ENCODE peak calls at places on chromosomes 4 and X, in nine cellular contexts. One of them, this sample, is unnamed.

GRCh38 chr4:1098311-1098925 is 14.9 kb downstream of the RNF212 start:
- DNase-seq in WTC11: no peak
- DNase-seq in GM13976: no peak
- DNase-seq in WERI-Rb-1: no peak
- DNase-seq in Caco-2: no peak
- DNase-seq in coronary artery: no peak
- DNase-seq in LNCaP clone FGC: no peak
- DNase-seq in epithelial cell of esophagus: no peak
- DNase-seq in left ventricle myocardium inferior: no peak
- DNase-seq in this sample: no peak

GRCh38 chr4:140635606-140636005 is 66.8 kb upstream of the UCP1 start:
- DNase-seq in WTC11: peak; percentile 37
- DNase-seq in GM13976: no peak
- DNase-seq in WERI-Rb-1: no peak
- DNase-seq in Caco-2: peak; percentile 88
- DNase-seq in coronary artery: no peak
- DNase-seq in LNCaP clone FGC: no peak
- DNase-seq in epithelial cell of esophagus: peak; percentile 65
- DNase-seq in left ventricle myocardium inferior: peak; percentile 36
- DNase-seq in this sample: peak; percentile 23

GRCh38 chr4:61195064-61195463 is 5.1 kb upstream of the ADGRL3 start:
- DNase-seq in WTC11: no peak
- DNase-seq in GM13976: no peak
- DNase-seq in WERI-Rb-1: no peak
- DNase-seq in Caco-2: no peak
- DNase-seq in coronary artery: no peak
- DNase-seq in LNCaP clone FGC: no peak
- DNase-seq in epithelial cell of esophagus: peak; percentile 30
- DNase-seq in left ventricle myocardium inferior: no peak
- DNase-seq in this sample: no peak

GRCh38 chr4:70902577-70903281 is 560 bp downstream of the MOB1B start:
- DNase-seq in WTC11: no peak
- DNase-seq in GM13976: peak; percentile 72
- DNase-seq in WERI-Rb-1: no peak
- DNase-seq in Caco-2: peak; percentile 41
- DNase-seq in coronary artery: peak; percentile 72
- DNase-seq in LNCaP clone FGC: no peak
- DNase-seq in epithelial cell of esophagus: peak; percentile 30
- DNase-seq in left ventricle myocardium inferior: no peak
- DNase-seq in this sample: no peak

GRCh38 chrX:79524642-79525041 is 157.5 kb upstream of the ITM2A start:
- DNase-seq in WTC11: no peak
- DNase-seq in GM13976: no peak
- DNase-seq in WERI-Rb-1: no peak
- DNase-seq in Caco-2: no peak
- DNase-seq in coronary artery: no peak
- DNase-seq in LNCaP clone FGC: peak; percentile 2
- DNase-seq in epithelial cell of esophagus: peak; percentile 7
- DNase-seq in left ventricle myocardium inferior: no peak
- DNase-seq in this sample: no peak

GRCh38 chrX:70132244-70132643 is 1.0 kb upstream of the IGBP1 start:
- DNase-seq in WTC11: no peak
- DNase-seq in GM13976: no peak
- DNase-seq in WERI-Rb-1: no peak
- DNase-seq in Caco-2: no peak
- DNase-seq in coronary artery: no peak
- DNase-seq in LNCaP clone FGC: no peak
- DNase-seq in epithelial cell of esophagus: peak; percentile 32
- DNase-seq in left ventricle myocardium inferior: no peak
- DNase-seq in this sample: no peak

GRCh38 chrX:2764766-2765666 is 13.2 kb downstream of the XG start:
- DNase-seq in WTC11: no peak
- DNase-seq in GM13976: no peak
- DNase-seq in WERI-Rb-1: no peak
- DNase-seq in Caco-2: no peak
- DNase-seq in coronary artery: no peak
- DNase-seq in LNCaP clone FGC: no peak
- DNase-seq in epithelial cell of esophagus: no peak
- DNase-seq in left ventricle myocardium inferior: no peak
- DNase-seq in this sample: no peak

GRCh38 chr4:54566608-54567007 is 91.1 kb upstream of the KIT start:
- DNase-seq in WTC11: no peak
- DNase-seq in GM13976: no peak
- DNase-seq in WERI-Rb-1: peak; percentile 31
- DNase-seq in Caco-2: no peak
- DNase-seq in coronary artery: no peak
- DNase-seq in LNCaP clone FGC: no peak
- DNase-seq in epithelial cell of esophagus: no peak
- DNase-seq in left ventricle myocardium inferior: no peak
- DNase-seq in this sample: no peak

GRCh38 chr4:52202931-52203330 is 151.8 kb downstream of the SPATA18 start:
- DNase-seq in WTC11: no peak
- DNase-seq in GM13976: no peak
- DNase-seq in WERI-Rb-1: no peak
- DNase-seq in Caco-2: no peak
- DNase-seq in coronary artery: no peak
- DNase-seq in LNCaP clone FGC: no peak
- DNase-seq in epithelial cell of esophagus: no peak
- DNase-seq in left ventricle myocardium inferior: no peak
- DNase-seq in this sample: no peak

GRCh38 chr4:95319169-95319568 is 229.6 kb downstream of the UNC5C start:
- DNase-seq in WTC11: no peak
- DNase-seq in GM13976: no peak
- DNase-seq in WERI-Rb-1: no peak
- DNase-seq in Caco-2: no peak
- DNase-seq in coronary artery: no peak
- DNase-seq in LNCaP clone FGC: no peak
- DNase-seq in epithelial cell of esophagus: no peak
- DNase-seq in left ventricle myocardium inferior: no peak
- DNase-seq in this sample: no peak

GRCh38 chrX:21373637-21374162 is 518 bp upstream of the CNKSR2 start:
- DNase-seq in WTC11: no peak
- DNase-seq in GM13976: peak; percentile 2
- DNase-seq in WERI-Rb-1: peak; percentile 29
- DNase-seq in Caco-2: no peak
- DNase-seq in coronary artery: no peak
- DNase-seq in LNCaP clone FGC: no peak
- DNase-seq in epithelial cell of esophagus: no peak
- DNase-seq in left ventricle myocardium inferior: peak; percentile 40
- DNase-seq in this sample: no peak

GRCh38 chr4:138039010-138039409 is 203.1 kb downstream of the SLC7A11 start:
- DNase-seq in WTC11: no peak
- DNase-seq in GM13976: no peak
- DNase-seq in WERI-Rb-1: no peak
- DNase-seq in Caco-2: no peak
- DNase-seq in coronary artery: no peak
- DNase-seq in LNCaP clone FGC: no peak
- DNase-seq in epithelial cell of esophagus: peak; percentile 54
- DNase-seq in left ventricle myocardium inferior: no peak
- DNase-seq in this sample: no peak

GRCh38 chr4:27360651-27361347 is 500.2 kb downstream of the STIM2 start:
- DNase-seq in WTC11: no peak
- DNase-seq in GM13976: no peak
- DNase-seq in WERI-Rb-1: no peak
- DNase-seq in Caco-2: no peak
- DNase-seq in coronary artery: no peak
- DNase-seq in LNCaP clone FGC: no peak
- DNase-seq in epithelial cell of esophagus: peak; percentile 53
- DNase-seq in left ventricle myocardium inferior: no peak
- DNase-seq in this sample: no peak

GRCh38 chrX:97844943-97845342 is 961.2 kb downstream of the RPA4 start:
- DNase-seq in WTC11: no peak
- DNase-seq in GM13976: peak; percentile 8
- DNase-seq in WERI-Rb-1: no peak
- DNase-seq in Caco-2: no peak
- DNase-seq in coronary artery: no peak
- DNase-seq in LNCaP clone FGC: no peak
- DNase-seq in epithelial cell of esophagus: no peak
- DNase-seq in left ventricle myocardium inferior: no peak
- DNase-seq in this sample: no peak

GRCh38 chr4:3516061-3516835 is 16.0 kb downstream of the LRPAP1 start:
- DNase-seq in WTC11: no peak
- DNase-seq in GM13976: no peak
- DNase-seq in WERI-Rb-1: no peak
- DNase-seq in Caco-2: no peak
- DNase-seq in coronary artery: no peak
- DNase-seq in LNCaP clone FGC: no peak
- DNase-seq in epithelial cell of esophagus: no peak
- DNase-seq in left ventricle myocardium inferior: peak; percentile 7
- DNase-seq in this sample: no peak

DNA sequence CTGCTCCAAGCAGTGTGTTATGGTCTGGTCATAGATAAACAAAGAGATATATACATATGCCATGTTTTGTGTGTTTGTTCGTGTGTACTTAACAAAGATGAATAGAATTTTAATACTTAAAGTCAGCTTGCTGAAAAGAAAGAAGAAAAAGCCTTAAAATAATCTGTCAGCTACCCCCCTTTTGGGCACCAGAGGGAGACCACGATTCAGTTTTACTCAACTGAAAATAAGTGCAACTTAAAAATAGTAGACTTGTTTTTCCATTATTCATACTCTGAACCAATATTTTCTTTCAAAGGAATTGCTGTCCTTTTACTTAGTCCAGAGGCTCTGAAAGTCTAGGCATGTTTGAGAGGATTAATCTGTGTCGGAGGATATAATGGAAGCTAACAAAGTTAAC is 181.7 kb upstream of the AGTR2 start:
- DNase-seq in WTC11: no peak
- DNase-seq in GM13976: no peak
- DNase-seq in WERI-Rb-1: no peak
- DNase-seq in Caco-2: no peak
- DNase-seq in coronary artery: no peak
- DNase-seq in LNCaP clone FGC: no peak
- DNase-seq in epithelial cell of esophagus: no peak
- DNase-seq in left ventricle myocardium inferior: no peak
- DNase-seq in this sample: no peak
- TF ChIP-seq CTCF in WTC11: no peak
- TF ChIP-seq CTCF in GM13976: peak; percentile 25
- TF ChIP-seq CTCF in WERI-Rb-1: no peak
- TF ChIP-seq CTCF in Caco-2: no peak
- TF ChIP-seq CTCF in coronary artery: no peak
- TF ChIP-seq CTCF in LNCaP clone FGC: peak; percentile 33
- TF ChIP-seq CTCF in epithelial cell of esophagus: no peak
- TF ChIP-seq CTCF in left ventricle myocardium inferior: no peak
- TF ChIP-seq CTCF in this sample: peak; percentile 42

DNA sequence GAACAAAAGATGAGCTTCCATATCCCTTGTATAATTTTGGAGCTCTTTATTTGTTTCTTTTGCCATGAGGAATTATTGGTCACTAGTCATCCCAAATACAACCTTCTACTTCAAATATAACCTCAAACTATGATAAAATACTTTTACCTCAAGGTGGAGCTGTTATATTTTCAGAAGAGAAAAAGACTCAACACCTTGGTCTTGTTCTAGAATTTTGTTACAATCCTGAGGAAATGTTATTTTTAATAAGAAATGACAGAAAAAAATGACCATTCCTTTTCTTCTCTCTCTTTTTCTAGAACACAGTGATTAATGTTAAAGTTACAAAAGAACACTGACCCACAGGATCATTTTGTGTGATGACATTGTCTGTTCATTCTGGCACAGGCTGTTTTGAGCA is 159.5 kb upstream of the CTSO start:
- DNase-seq in WTC11: no peak
- DNase-seq in GM13976: peak; percentile 4
- DNase-seq in WERI-Rb-1: no peak
- DNase-seq in Caco-2: no peak
- DNase-seq in coronary artery: no peak
- DNase-seq in LNCaP clone FGC: no peak
- DNase-seq in epithelial cell of esophagus: peak; percentile 36
- DNase-seq in left ventricle myocardium inferior: no peak
- DNase-seq in this sample: no peak
- TF ChIP-seq CTCF in WTC11: no peak
- TF ChIP-seq CTCF in GM13976: no peak
- TF ChIP-seq CTCF in WERI-Rb-1: no peak
- TF ChIP-seq CTCF in Caco-2: no peak
- TF ChIP-seq CTCF in coronary artery: no peak
- TF ChIP-seq CTCF in LNCaP clone FGC: peak; percentile 34
- TF ChIP-seq CTCF in epithelial cell of esophagus: peak; percentile 27
- TF ChIP-seq CTCF in left ventricle myocardium inferior: peak; percentile 16
- TF ChIP-seq CTCF in this sample: no peak

GRCh38 chr4:185995665-185996064 is 73.3 kb upstream of the TLR3 start:
- DNase-seq in WTC11: no peak
- DNase-seq in GM13976: no peak
- DNase-seq in WERI-Rb-1: no peak
- DNase-seq in Caco-2: no peak
- DNase-seq in coronary artery: no peak
- DNase-seq in LNCaP clone FGC: no peak
- DNase-seq in epithelial cell of esophagus: no peak
- DNase-seq in left ventricle myocardium inferior: no peak
- DNase-seq in this sample: no peak
- TF ChIP-seq CTCF in WTC11: no peak
- TF ChIP-seq CTCF in GM13976: no peak
- TF ChIP-seq CTCF in WERI-Rb-1: no peak
- TF ChIP-seq CTCF in Caco-2: no peak
- TF ChIP-seq CTCF in coronary artery: no peak
- TF ChIP-seq CTCF in LNCaP clone FGC: no peak
- TF ChIP-seq CTCF in epithelial cell of esophagus: no peak
- TF ChIP-seq CTCF in left ventricle myocardium inferior: no peak
- TF ChIP-seq CTCF in this sample: no peak

GRCh38 chr4:6085943-6086628 is 67.9 kb upstream of the C4orf50 start:
- DNase-seq in WTC11: no peak
- DNase-seq in GM13976: no peak
- DNase-seq in WERI-Rb-1: no peak
- DNase-seq in Caco-2: no peak
- DNase-seq in coronary artery: peak; percentile 40
- DNase-seq in LNCaP clone FGC: no peak
- DNase-seq in epithelial cell of esophagus: no peak
- DNase-seq in left ventricle myocardium inferior: no peak
- DNase-seq in this sample: no peak

GRCh38 chr4:6088950-6089349 is 70.7 kb upstream of the C4orf50 start:
- DNase-seq in WTC11: no peak
- DNase-seq in GM13976: no peak
- DNase-seq in WERI-Rb-1: no peak
- DNase-seq in Caco-2: no peak
- DNase-seq in coronary artery: peak; percentile 12
- DNase-seq in LNCaP clone FGC: no peak
- DNase-seq in epithelial cell of esophagus: no peak
- DNase-seq in left ventricle myocardium inferior: no peak
- DNase-seq in this sample: no peak

GRCh38 chr4:6090936-6091335 is 72.7 kb upstream of the C4orf50 start:
- DNase-seq in WTC11: no peak
- DNase-seq in GM13976: no peak
- DNase-seq in WERI-Rb-1: no peak
- DNase-seq in Caco-2: no peak
- DNase-seq in coronary artery: no peak
- DNase-seq in LNCaP clone FGC: no peak
- DNase-seq in epithelial cell of esophagus: no peak
- DNase-seq in left ventricle myocardium inferior: no peak
- DNase-seq in this sample: no peak

GRCh38 chr4:6085028-6085942 is 67.1 kb upstream of the C4orf50 start:
- DNase-seq in WTC11: no peak
- DNase-seq in GM13976: no peak
- DNase-seq in WERI-Rb-1: no peak
- DNase-seq in Caco-2: no peak
- DNase-seq in coronary artery: peak; percentile 67
- DNase-seq in LNCaP clone FGC: no peak
- DNase-seq in epithelial cell of esophagus: no peak
- DNase-seq in left ventricle myocardium inferior: no peak
- DNase-seq in this sample: no peak

DNA sequence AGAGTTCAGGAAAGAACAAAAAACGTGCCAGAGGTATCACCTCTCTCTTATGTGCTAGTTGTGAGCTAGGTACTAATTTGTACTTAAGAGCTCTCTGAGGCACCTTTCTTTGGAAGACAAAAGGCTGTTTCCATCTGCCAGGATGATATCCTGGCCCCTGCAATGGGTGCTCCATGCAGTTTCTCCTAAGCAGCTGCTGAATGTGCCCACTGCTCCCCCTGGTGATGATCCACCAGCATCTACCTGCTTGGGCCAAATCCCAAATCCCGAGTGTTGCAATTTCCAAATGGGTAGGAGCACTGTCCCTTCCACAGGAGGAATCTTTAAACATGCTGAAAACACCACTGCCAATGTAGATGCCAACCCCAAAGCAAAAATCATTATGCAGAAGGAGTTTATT is 69.4 kb upstream of the C4orf50 start:
- DNase-seq in WTC11: peak; percentile 74
- DNase-seq in GM13976: no peak
- DNase-seq in WERI-Rb-1: peak; percentile 77
- DNase-seq in Caco-2: peak; percentile 46
- DNase-seq in coronary artery: peak; percentile 35
- DNase-seq in LNCaP clone FGC: peak; percentile 41
- DNase-seq in epithelial cell of esophagus: peak; percentile 4
- DNase-seq in left ventricle myocardium inferior: no peak
- DNase-seq in this sample: peak; percentile 56
- TF ChIP-seq CTCF in WTC11: peak; percentile 40
- TF ChIP-seq CTCF in GM13976: peak; percentile 30
- TF ChIP-seq CTCF in WERI-Rb-1: peak; percentile 89
- TF ChIP-seq CTCF in Caco-2: peak; percentile 24
- TF ChIP-seq CTCF in coronary artery: no peak
- TF ChIP-seq CTCF in LNCaP clone FGC: peak; percentile 82
- TF ChIP-seq CTCF in epithelial cell of esophagus: no peak
- TF ChIP-seq CTCF in left ventricle myocardium inferior: peak; percentile 60
- TF ChIP-seq CTCF in this sample: peak; percentile 67